ENCODE peak calls at places on chromosomes 4 and X, in seven cellular contexts. D, Q, Z, T, R, K and C are unnamed samples.

GRCh38 chrX:129653985-129654651 is 638 bp downstream of the APLN start:
- DNase-seq in D (no peak), Q (no peak), Z (no peak), T (peak; percentile 33), R (peak; percentile 20), K (no peak), C (no peak)

GRCh38 chr4:92334716-92335350 is 31.1 kb downstream of the GRID2 start:
- DNase-seq in D (no peak), Q (peak; percentile 47), Z (no peak), T (no peak), R (no peak), K (no peak), C (no peak)

GRCh38 chr4:99564921-99565320 is 1.1 kb upstream of the TRMT10A start:
- DNase-seq in D (no peak), Q (no peak), Z (no peak), T (no peak), R (no peak), K (no peak), C (no peak)

GRCh38 chrX:37638047-37638446 is 47.5 kb upstream of the XK start:
- DNase-seq in D (no peak), Q (no peak), Z (no peak), T (no peak), R (no peak), K (no peak), C (no peak)

GRCh38 chr4:156388826-156389225 is 435.2 kb upstream of the CTSO start:
- DNase-seq in D (no peak), Q (peak; percentile 38), Z (peak; percentile 30), T (no peak), R (no peak), K (no peak), C (no peak)

GRCh38 chrX:46957299-46957698 is 45.1 kb downstream of the JADE3 start:
- DNase-seq in D (no peak), Q (no peak), Z (no peak), T (no peak), R (no peak), K (no peak), C (no peak)

GRCh38 chr4:42600578-42600977 is 56.3 kb downstream of the ATP8A1 start:
- DNase-seq in D (no peak), Q (no peak), Z (no peak), T (no peak), R (no peak), K (no peak), C (no peak)

GRCh38 chrX:108072746-108073145 is 18.6 kb downstream of the PSMD10 start:
- DNase-seq in D (no peak), Q (no peak), Z (no peak), T (no peak), R (no peak), K (no peak), C (no peak)

GRCh38 chr4:3346146-3346545 is 53.3 kb downstream of the RGS12 start:
- DNase-seq in D (no peak), Q (peak; percentile 90), Z (peak; percentile 88), T (no peak), R (peak; percentile 77), K (no peak), C (peak; percentile 40)

GRCh38 chr4:141636077-141636770 is at the start of gene IL15:
- DNase-seq in D (peak; percentile 79), Q (no peak), Z (peak; percentile 81), T (peak; percentile 65), R (no peak), K (peak; percentile 70), C (no peak)

GRCh38 chr4:141635726-141636076 is 682 bp upstream of the IL15 start:
- DNase-seq in D (no peak), Q (no peak), Z (no peak), T (no peak), R (no peak), K (no peak), C (no peak)

GRCh38 chr4:141640692-141641091 is 4.3 kb downstream of the IL15 start:
- DNase-seq in D (no peak), Q (no peak), Z (no peak), T (no peak), R (no peak), K (no peak), C (no peak)

GRCh38 chr4:141636771-141637460 is 533 bp downstream of the IL15 start:
- DNase-seq in D (peak; percentile 67), Q (peak; percentile 51), Z (peak; percentile 72), T (peak; percentile 57), R (no peak), K (no peak), C (no peak)

GRCh38 chr4:141637565-141637964 is 1.2 kb downstream of the IL15 start:
- DNase-seq in D (no peak), Q (no peak), Z (peak; percentile 41), T (no peak), R (no peak), K (no peak), C (no peak)
- H3K4me3 ChIP-seq in D (peak overlapping the region; percentile 68), Q (peak overlapping the region; percentile 84), Z (peak overlapping the region; percentile 83), T (peak overlapping the region; percentile 84), R (no peak overlapping the region), K (no peak overlapping the region), C (no peak overlapping the region)

DNA sequence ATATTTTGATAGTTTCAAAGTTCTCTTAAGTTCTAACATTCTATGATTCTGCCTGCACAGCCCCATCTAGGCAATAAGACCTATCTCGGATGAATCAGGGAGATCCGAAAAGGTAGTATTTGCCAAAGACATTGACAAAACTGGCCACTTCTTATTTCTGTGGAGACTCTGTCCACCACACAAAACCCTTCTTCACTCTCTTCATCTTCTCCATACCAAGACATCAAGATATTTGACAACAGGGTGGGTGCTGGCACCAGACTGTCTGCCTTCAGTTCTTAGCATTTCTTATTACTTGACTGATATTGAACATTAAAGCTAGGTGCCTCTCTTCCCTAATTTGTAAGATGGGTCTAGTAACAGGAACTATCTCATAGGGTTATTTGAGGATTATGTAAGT is 1.8 kb upstream of the UNC5C start:
- DNase-seq in D (no peak), Q (no peak), Z (no peak), T (no peak), R (no peak), K (no peak), C (no peak)
- H3K4me3 ChIP-seq in D (no peak overlapping the region), Q (peak overlapping the region; percentile 70), Z (no peak overlapping the region), T (peak overlapping the region; percentile 63), R (no peak overlapping the region), K (no peak overlapping the region), C (no peak overlapping the region)

GRCh38 chrX:24054182-24055042 is at the start of gene EIF2S3:
- DNase-seq in D (peak; percentile 96), Q (peak; percentile 97), Z (peak; percentile 98), T (peak; percentile 80), R (peak; percentile 95), K (peak; percentile 89), C (peak; percentile 91)

DNA sequence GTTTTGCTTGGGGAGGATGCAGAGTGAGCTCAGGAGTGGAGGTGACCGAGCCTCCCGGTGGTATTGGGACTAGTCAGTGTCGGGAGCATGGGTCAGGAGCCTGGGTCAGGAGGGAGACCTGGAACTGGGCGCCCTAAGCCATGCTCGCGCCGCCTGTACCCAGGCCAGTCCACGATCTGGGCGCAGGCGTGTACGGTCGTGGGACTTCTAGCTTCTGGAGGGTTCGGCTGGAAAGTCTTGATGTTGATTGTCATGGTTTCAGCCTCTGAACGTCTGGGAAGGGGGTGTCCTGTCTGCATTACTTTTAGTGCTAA is 244 bp downstream of the EIF2S3 start:
- DNase-seq in D (no peak), Q (no peak), Z (no peak), T (no peak), R (no peak), K (no peak), C (no peak)
- H3K4me3 ChIP-seq in D (peak overlapping the region; percentile 81), Q (no peak overlapping the region), Z (no peak overlapping the region), T (no peak overlapping the region), R (no peak overlapping the region), K (no peak overlapping the region), C (no peak overlapping the region)

DNA sequence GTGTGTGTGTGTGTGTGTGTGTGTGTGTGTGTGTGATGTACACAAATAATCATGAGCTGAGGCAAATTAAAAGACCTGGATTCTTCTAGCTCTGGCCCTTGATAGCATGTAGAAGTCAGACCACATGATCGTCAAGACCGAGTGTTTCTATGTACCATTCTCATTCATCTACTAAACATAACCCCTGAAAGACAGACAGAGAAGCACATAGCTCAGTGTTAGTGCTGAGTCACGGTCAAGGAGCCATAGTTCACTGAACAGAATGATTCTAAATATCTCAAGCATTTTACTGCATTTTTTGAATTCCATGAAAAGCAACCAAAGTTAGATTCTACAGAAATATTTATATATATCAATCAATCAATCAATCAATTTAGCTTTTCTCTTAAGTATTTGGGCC is 412.3 kb upstream of the CXorf51A start:
- DNase-seq in D (no peak), Q (no peak), Z (no peak), T (no peak), R (no peak), K (no peak), C (no peak)
- H3K4me3 ChIP-seq in D (no peak overlapping the region), Q (no peak overlapping the region), Z (no peak overlapping the region), T (no peak overlapping the region), R (no peak overlapping the region), K (no peak overlapping the region), C (no peak overlapping the region)

GRCh38 chr4:124703154-124703553 is 9.4 kb downstream of the ANKRD50 start:
- DNase-seq in D (no peak), Q (no peak), Z (no peak), T (no peak), R (no peak), K (no peak), C (no peak)
- H3K4me3 ChIP-seq in D (no peak overlapping the region), Q (no peak overlapping the region), Z (no peak overlapping the region), T (no peak overlapping the region), R (no peak overlapping the region), K (no peak overlapping the region), C (no peak overlapping the region)

GRCh38 chrX:8048466-8048865 is 121.3 kb upstream of the PNPLA4 start:
- DNase-seq in D (no peak), Q (no peak), Z (no peak), T (no peak), R (no peak), K (no peak), C (no peak)
- H3K4me3 ChIP-seq in D (no peak overlapping the region), Q (no peak overlapping the region), Z (no peak overlapping the region), T (no peak overlapping the region), R (no peak overlapping the region), K (no peak overlapping the region), C (no peak overlapping the region)